ENCODE peak calls at places on chromosome 9, in seven cellular contexts. O is heart left ventricle; D is heart right ventricle; U is frontal cortex; S is HTR-8/SVneo; Y is type B pancreatic cell; Z is stimulated activated CD8-positive, alpha-beta memory T cell treated with anti-CD3 and anti-CD28 coated beads, Interleukin-2, amount 100 ng/mL, for 48 hours. J is an unnamed sample.

GRCh38 chr9:104104407-104104806 is 10.3 kb downstream of the SMC2 start:
- DNase-seq in D (no peak), U (no peak), Z (no peak), O (no peak), Y (no peak), S (no peak), J (no peak)

GRCh38 chr9:124661184-124661755 is 109.8 kb downstream of the NR6A1 start:
- DNase-seq in Z (no peak), O (no peak), D (no peak), Y (no peak), S (no peak), U (no peak), J (no peak)

GRCh38 chr9:14902561-14902960 is 7.7 kb downstream of the FREM1 start:
- DNase-seq in Z (no peak), Y (no peak), U (no peak), S (no peak), O (no peak), D (no peak), J (no peak)

GRCh38 chr9:22990349-22990748 is 543.7 kb downstream of the DMRTA1 start:
- DNase-seq in Y (no peak), Z (no peak), O (no peak), S (no peak), U (no peak), D (no peak), J (no peak)

GRCh38 chr9:89474939-89475338 is 23.0 kb downstream of the SEMA4D start:
- DNase-seq in S (no peak), O (no peak), D (no peak), Y (no peak), Z (no peak), U (no peak), J (no peak)

GRCh38 chr9:130058154-130058553 is 4.4 kb downstream of the GPR107 start:
- DNase-seq in O (no peak), S (no peak), D (no peak), Z (no peak), Y (no peak), U (no peak), J (no peak)

GRCh38 chr9:123823194-123823947 is 106.6 kb downstream of the DENND1A start:
- DNase-seq in Y (no peak), Z (no peak), O (no peak), S (no peak), U (no peak), D (no peak), J (no peak)

GRCh38 chr9:35518212-35518917 is 28.5 kb downstream of the RUSC2 start:
- DNase-seq in S (peak), Z (no peak), Y (no peak), D (no peak), O (no peak), U (no peak), J (peak)

GRCh38 chr9:116103976-116104820 is 49.4 kb upstream of the PAPPA start:
- DNase-seq in S (no peak), O (no peak), Z (no peak), U (no peak), D (no peak), Y (no peak), J (no peak)

GRCh38 chr9:69970001-69970531 is 73.6 kb upstream of the MAMDC2 start:
- DNase-seq in U (no peak), Y (no peak), O (no peak), Z (no peak), S (no peak), D (no peak), J (no peak)

GRCh38 chr9:18384066-18384465 is 89.9 kb upstream of the ADAMTSL1 start:
- DNase-seq in Y (no peak), D (no peak), O (no peak), S (no peak), U (no peak), Z (no peak), J (no peak)

GRCh38 chr9:126722922-126723806 is 81.7 kb upstream of the ZBTB43 start:
- DNase-seq in D (peak), Y (no peak), O (peak), U (no peak), Z (peak), S (peak), J (no peak)

GRCh38 chr9:83307051-83307724 is 231.0 kb downstream of the FRMD3 start:
- DNase-seq in Y (no peak), D (no peak), U (no peak), O (no peak), Z (no peak), S (no peak), J (no peak)

GRCh38 chr9:135608999-135609317 is 30.4 kb downstream of the GLT6D1 start:
- DNase-seq in S (no peak), Y (no peak), U (no peak), D (no peak), O (no peak), Z (no peak), J (no peak)

GRCh38 chr9:37197158-37198033 is 77.0 kb downstream of the ZCCHC7 start:
- DNase-seq in O (no peak), Y (no peak), D (no peak), Z (no peak), U (no peak), S (no peak), J (no peak)

GRCh38 chr9:8186553-8186952 is 387.0 kb upstream of the DMAC1 start:
- DNase-seq in Z (no peak), U (no peak), Y (no peak), O (no peak), S (no peak), D (no peak), J (no peak)

GRCh38 chr9:131559416-131560000 is 14.2 kb downstream of the PRRT1B start:
- DNase-seq in D (no peak), S (no peak), Y (no peak), O (no peak), U (no peak), Z (no peak), J (no peak)

GRCh38 chr9:122265265-122265900 is 701 bp downstream of the MRRF start:
- DNase-seq in U (peak), O (no peak), Y (no peak), D (no peak), Z (no peak), S (peak), J (peak)

GRCh38 chr9:134633362-134634142 is 8.1 kb upstream of the COL5A1 start:
- DNase-seq in O (no peak), U (no peak), Z (no peak), Y (peak), S (no peak), D (no peak), J (no peak)